ENCODE peak calls at places on chromosome 10, in five cellular contexts. X, M, J, D and E are unnamed samples.

GRCh38 chr10:78645053-78645787 is 423.5 kb upstream of the ZMIZ1 start:
- DNase-seq in X (no peak), M (no peak), J (no peak), D (no peak), E (no peak)

GRCh38 chr10:80471715-80472233 is 17.7 kb downstream of the TSPAN14 start:
- DNase-seq in J (no peak), D (no peak), X (no peak), M (peak), E (no peak)

GRCh38 chr10:17134737-17135260 is 5.2 kb upstream of the CUBN start:
- DNase-seq in D (no peak), M (no peak), J (no peak), X (no peak), E (no peak)

GRCh38 chr10:78397796-78398195 is 364.1 kb downstream of the RPS24 start:
- DNase-seq in M (no peak), X (no peak), D (no peak), J (no peak), E (no peak)

GRCh38 chr10:91006752-91007346 is 86.0 kb upstream of the ANKRD1 start:
- DNase-seq in D (no peak), X (no peak), J (no peak), M (peak), E (no peak)

GRCh38 chr10:62577666-62578291 is 203.6 kb downstream of the ZNF365 start:
- DNase-seq in X (no peak), M (no peak), D (no peak), J (peak), E (no peak)

GRCh38 chr10:1609038-1609411 is 128.3 kb downstream of the ADARB2 start:
- DNase-seq in J (no peak), D (no peak), M (no peak), X (no peak), E (no peak)

GRCh38 chr10:36185096-36185495 is 543.0 kb upstream of the FZD8 start:
- DNase-seq in X (no peak), J (no peak), D (no peak), M (no peak), E (no peak)

GRCh38 chr10:132135398-132135872 is 51.3 kb upstream of the DPYSL4 start:
- DNase-seq in D (no peak), M (no peak), J (no peak), X (no peak), E (no peak)

GRCh38 chr10:13528138-13528874 is 508 bp downstream of the BEND7 start:
- DNase-seq in M (no peak), X (no peak), D (peak), J (no peak), E (peak)

GRCh38 chr10:21692909-21693308 is 158.9 kb downstream of the MLLT10 start:
- DNase-seq in X (no peak), J (no peak), D (no peak), M (no peak), E (no peak)

GRCh38 chr10:113775681-113776294 is 24.3 kb downstream of the PLEKHS1 start:
- DNase-seq in D (no peak), M (no peak), J (no peak), X (no peak), E (no peak)

GRCh38 chr10:114753126-114753525 is 68.5 kb upstream of the FHIP2A start:
- DNase-seq in D (no peak), J (no peak), M (no peak), X (no peak), E (no peak)

GRCh38 chr10:51773681-51774080 is 74.3 kb upstream of the CSTF2T start:
- DNase-seq in X (no peak), M (no peak), D (no peak), J (no peak), E (no peak)

GRCh38 chr10:6465854-6466524 is 114.1 kb downstream of the PRKCQ start:
- DNase-seq in J (no peak), X (no peak), M (no peak), D (no peak), E (no peak)

GRCh38 chr10:35387768-35388167 is 51.5 kb downstream of the CCNY start:
- DNase-seq in X (no peak), D (no peak), M (peak), J (peak), E (no peak)

GRCh38 chr10:58175990-58176910 is 91.4 kb downstream of the IPMK start:
- DNase-seq in X (no peak), D (no peak), J (peak), M (no peak), E (no peak)

GRCh38 chr10:102419561-102420442 is 834 bp upstream of the FBXL15 start:
- DNase-seq in D (peak), M (peak), J (no peak), X (no peak), E (peak)

GRCh38 chr10:14971867-14972448 is 12.8 kb downstream of the MEIG1 start:
- DNase-seq in M (peak), J (peak), X (no peak), D (no peak), E (peak)
- TF ChIP-seq CTCF in M (peak), J (peak), X (no peak), D (peak), E (peak)

GRCh38 chr10:50653142-50653541 is 29.4 kb upstream of the SGMS1 start:
- DNase-seq in D (no peak), M (peak), X (no peak), J (peak), E (no peak)
- TF ChIP-seq CTCF in D (no peak), M (peak), X (peak), J (peak), E (no peak)

GRCh38 chr10:71782917-71783490 is 9.7 kb upstream of the VSIR start:
- DNase-seq in M (no peak), X (peak), J (no peak), D (no peak), E (no peak)

GRCh38 chr10:71780161-71780560 is 6.8 kb upstream of the VSIR start:
- DNase-seq in J (no peak), D (no peak), X (no peak), M (no peak), E (no peak)

GRCh38 chr10:71782221-71782916 is 9.0 kb upstream of the VSIR start:
- DNase-seq in M (no peak), D (no peak), J (no peak), X (no peak), E (no peak)

GRCh38 chr10:71779641-71780040 is 6.3 kb upstream of the VSIR start:
- DNase-seq in D (no peak), M (no peak), X (no peak), J (no peak), E (no peak)

DNA sequence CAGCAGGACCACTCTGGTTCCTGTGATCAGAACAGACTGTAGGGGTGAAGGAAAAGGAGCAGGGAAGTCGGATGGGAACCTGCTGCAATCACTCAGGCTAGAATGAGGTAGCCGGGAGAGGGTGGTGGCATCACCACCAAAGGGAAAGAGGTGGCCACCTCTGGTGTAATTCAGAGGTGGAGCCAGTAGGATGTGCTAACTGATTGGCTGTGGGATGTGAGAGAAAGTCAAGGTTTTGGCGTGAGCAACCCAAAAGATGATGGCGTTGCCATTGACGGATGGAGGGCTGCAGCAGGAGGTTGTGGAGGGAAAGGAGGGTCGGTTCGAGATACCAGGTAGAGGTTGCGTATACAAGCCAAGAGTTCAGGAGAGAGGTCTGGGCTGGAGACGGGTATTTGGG is 7.4 kb upstream of the VSIR start:
- DNase-seq in X (no peak), D (no peak), M (no peak), J (no peak), E (no peak)
- TF ChIP-seq CTCF in X (no peak), D (no peak), M (no peak), J (no peak), E (no peak)

GRCh38 chr10:129969528-129970264 is 5.6 kb upstream of the EBF3 start:
- DNase-seq in X (no peak), J (no peak), M (no peak), D (no peak), E (peak)

GRCh38 chr10:129970404-129971364 is 6.6 kb upstream of the EBF3 start:
- DNase-seq in J (no peak), D (no peak), X (no peak), M (no peak), E (peak)

GRCh38 chr10:129972966-129973673 is 9.0 kb upstream of the EBF3 start:
- DNase-seq in J (no peak), D (no peak), X (no peak), M (no peak), E (no peak)

GRCh38 chr10:129972145-129972965 is 8.3 kb upstream of the EBF3 start:
- DNase-seq in D (no peak), M (no peak), J (no peak), X (no peak), E (peak)

GRCh38 chr10:129971381-129972144 is 7.5 kb upstream of the EBF3 start:
- DNase-seq in D (peak), J (peak), M (peak), X (peak), E (peak)
- TF ChIP-seq CTCF in D (no peak), J (peak), M (peak), X (peak), E (no peak)

GRCh38 chr10:64733980-64734379 is 1212.8 kb downstream of the REEP3 start:
- DNase-seq in D (peak), X (no peak), M (peak), J (peak), E (peak)
- TF ChIP-seq CTCF in D (peak), X (no peak), M (peak), J (peak), E (peak)

DNA sequence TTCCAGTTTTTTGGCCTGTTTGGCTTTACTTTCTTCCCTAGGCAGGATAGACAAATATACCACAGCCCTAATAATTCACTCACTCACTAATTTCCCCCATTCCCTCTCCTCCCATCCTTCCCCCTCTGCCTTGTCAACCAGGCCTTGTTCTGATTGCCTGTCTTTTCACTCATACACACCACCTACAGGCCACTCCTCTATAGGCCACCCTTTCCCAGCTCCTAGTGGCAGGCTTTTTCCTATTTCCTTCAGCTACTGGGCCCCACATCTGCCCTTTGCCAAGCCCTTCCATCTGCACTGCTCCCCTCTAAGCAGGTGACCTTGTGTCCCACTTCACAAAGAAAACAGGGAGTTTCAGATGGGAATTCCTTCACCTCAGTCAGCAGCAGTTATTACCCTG is 59.8 kb upstream of the MSRB2 start:
- DNase-seq in J (no peak), D (no peak), X (no peak), M (no peak), E (peak)
- TF ChIP-seq CTCF in J (peak), D (no peak), X (no peak), M (peak), E (peak)

DNA sequence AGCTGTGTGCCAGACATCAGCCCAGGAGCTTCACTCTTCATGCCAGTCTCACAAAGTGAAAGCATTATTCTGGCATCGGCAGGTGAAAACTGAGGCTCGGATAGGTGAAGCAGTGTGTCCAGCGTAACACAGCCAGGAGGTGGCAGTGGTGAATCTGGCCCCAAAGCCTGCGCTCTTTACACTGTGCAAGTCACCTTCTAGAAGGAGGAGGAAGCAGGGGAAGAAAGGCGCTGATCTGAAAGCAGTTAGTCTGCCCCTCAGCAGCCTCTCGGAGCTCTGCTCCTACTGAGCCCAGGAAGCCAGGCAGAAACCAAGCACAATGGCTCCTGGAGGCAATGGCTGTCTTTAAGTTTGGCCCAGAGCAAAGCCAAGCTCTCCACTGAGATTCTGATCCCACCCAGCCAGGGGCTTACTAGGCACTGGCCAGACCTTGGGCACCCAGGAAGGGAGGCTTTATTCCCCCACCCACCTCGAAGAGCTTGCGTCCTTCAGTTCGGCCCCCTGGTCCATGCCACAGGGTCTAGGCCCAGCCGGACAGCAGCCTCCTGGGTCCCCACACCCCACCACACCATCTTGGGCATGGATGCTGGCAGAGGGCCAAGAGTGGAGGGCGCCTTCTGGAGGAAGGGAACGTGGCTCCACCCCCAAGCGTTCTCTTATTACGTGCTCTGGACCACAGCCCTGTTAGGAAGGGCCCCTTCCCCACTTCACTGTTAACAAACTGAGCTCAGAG is 104.5 kb downstream of the GRID1 start:
- DNase-seq in J (no peak), D (no peak), M (peak), X (no peak), E (no peak)
- TF ChIP-seq CTCF in J (no peak), D (peak), M (peak), X (no peak), E (no peak)

GRCh38 chr10:104650072-104650471 is 9.0 kb downstream of the SORCS3 start:
- DNase-seq in X (no peak), M (no peak), D (no peak), J (no peak), E (no peak)
- TF ChIP-seq CTCF in X (no peak), M (peak), D (no peak), J (no peak), E (no peak)

GRCh38 chr10:103580422-103580821 is 86.9 kb downstream of the NEURL1 start:
- DNase-seq in D (no peak), M (no peak), J (no peak), X (no peak), E (peak)

GRCh38 chr10:103578782-103579382 is 85.4 kb downstream of the NEURL1 start:
- DNase-seq in M (peak), J (no peak), X (no peak), D (peak), E (no peak)

GRCh38 chr10:103582331-103583123 is 89.0 kb downstream of the NEURL1 start:
- DNase-seq in J (no peak), X (no peak), D (no peak), M (no peak), E (no peak)

GRCh38 chr10:103581499-103581898 is 88.0 kb downstream of the NEURL1 start:
- DNase-seq in J (no peak), D (no peak), M (no peak), X (no peak), E (no peak)

GRCh38 chr10:103580011-103580410 is 86.5 kb downstream of the NEURL1 start:
- DNase-seq in D (no peak), J (no peak), M (no peak), X (no peak), E (no peak)
- TF ChIP-seq CTCF in D (no peak), J (no peak), M (no peak), X (no peak), E (no peak)

GRCh38 chr10:2989292-2989947 is 77.9 kb upstream of the PFKP start:
- DNase-seq in M (no peak), J (no peak), D (no peak), X (no peak), E (no peak)

GRCh38 chr10:2993636-2994035 is 73.7 kb upstream of the PFKP start:
- DNase-seq in M (no peak), X (no peak), D (no peak), J (no peak), E (no peak)

GRCh38 chr10:2994562-2994961 is 72.8 kb upstream of the PFKP start:
- DNase-seq in X (no peak), M (no peak), D (no peak), J (no peak), E (no peak)

GRCh38 chr10:2990764-2991163 is 76.6 kb upstream of the PFKP start:
- DNase-seq in J (no peak), D (no peak), X (no peak), M (no peak), E (no peak)

DNA sequence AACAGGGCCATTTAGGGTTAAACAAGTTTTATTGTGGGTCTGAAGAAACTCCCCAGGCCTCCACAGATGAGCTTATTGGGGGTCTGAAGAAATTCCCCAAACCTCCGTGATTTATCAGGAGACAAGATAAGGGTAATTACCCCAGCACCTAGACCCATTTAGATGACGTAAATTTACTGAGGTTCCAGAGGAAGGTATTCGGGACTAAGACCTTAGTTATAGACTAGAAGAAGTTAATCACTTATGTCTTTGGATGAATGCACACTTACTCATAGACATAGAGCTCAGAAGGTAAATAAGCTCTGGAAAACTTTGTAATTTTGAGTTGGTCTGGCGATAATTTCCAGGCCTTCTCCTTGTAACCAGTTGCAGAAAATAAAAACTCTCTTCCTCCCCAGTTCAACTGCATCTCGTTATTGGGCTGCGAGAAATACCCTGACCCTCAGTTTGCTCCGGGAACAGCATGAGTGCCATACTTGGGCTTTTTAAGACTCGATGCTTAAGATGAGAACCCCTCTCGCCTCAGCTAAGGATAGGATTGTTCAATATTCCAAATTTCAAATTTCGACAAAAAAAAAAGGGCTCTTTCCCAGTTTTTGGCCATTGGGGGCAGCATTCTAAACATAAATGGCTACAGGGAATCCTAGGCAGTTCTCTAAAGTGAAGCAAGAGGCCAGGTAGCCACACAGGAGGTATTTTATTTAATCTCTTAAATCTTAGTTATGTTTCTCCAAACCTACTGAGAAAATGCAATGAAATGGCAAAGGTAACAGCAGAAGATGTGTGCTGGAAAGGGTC is 74.7 kb upstream of the PFKP start:
- DNase-seq in X (no peak), D (no peak), M (no peak), J (no peak), E (no peak)
- TF ChIP-seq CTCF in X (no peak), D (no peak), M (no peak), J (peak), E (no peak)